ENCODE peak calls at places on chromosome 17, in five cellular contexts. V is midbrain, O is HT1080, C is keratinocyte, G is SHP77. I is an unnamed sample.

GRCh38 chr17:32769846-32770245 is 107.1 kb downstream of the MYO1D start:
- DNase-seq in G (no peak), V (no peak), O (no peak), C (no peak), I (peak; percentile 40)

GRCh38 chr17:29007456-29008455 is 1.9 kb upstream of the SEZ6 start:
- DNase-seq in V (no peak), C (peak; percentile 19), O (peak; percentile 92), G (no peak), I (peak; percentile 74)

GRCh38 chr17:72139213-72139612 is 18.4 kb downstream of the SOX9 start:
- DNase-seq in O (peak; percentile 68), V (no peak), C (no peak), G (no peak), I (peak; percentile 77)

GRCh38 chr17:47686276-47686635 is 7.7 kb upstream of the TBKBP1 start:
- DNase-seq in O (no peak), V (no peak), C (no peak), G (no peak), I (peak; percentile 49)

GRCh38 chr17:41773190-41773588 is 13.3 kb downstream of the JUP start:
- DNase-seq in C (no peak), O (peak; percentile 93), V (no peak), G (peak; percentile 66), I (peak; percentile 99)

GRCh38 chr17:82590881-82591539 is 57.2 kb downstream of the WDR45B start:
- DNase-seq in C (no peak), G (no peak), O (no peak), V (no peak), I (no peak)

GRCh38 chr17:55496094-55496881 is 15.0 kb downstream of the SMIM36 start:
- DNase-seq in O (no peak), C (no peak), G (no peak), V (no peak), I (peak; percentile 67)

GRCh38 chr17:59763861-59764260 is 56.4 kb downstream of the VMP1 start:
- DNase-seq in G (no peak), C (no peak), O (peak; percentile 54), V (no peak), I (peak; percentile 91)

GRCh38 chr17:32822996-32823395 is 53.9 kb downstream of the MYO1D start:
- DNase-seq in O (no peak), V (no peak), G (no peak), C (no peak), I (no peak)

GRCh38 chr17:71402661-71403141 is 718.1 kb upstream of the SOX9 start:
- DNase-seq in G (no peak), C (peak; percentile 54), O (peak; percentile 62), V (no peak), I (peak; percentile 88)